ENCODE peak calls at places on chromosomes 12 and 14, in seven cellular contexts. One of them, this sample, is unnamed.

GRCh38 chr12:69057742-69058141 is 124.8 kb upstream of the CPM start:
- DNase-seq in Ammon's horn: no peak
- DNase-seq in AG09319: no peak
- DNase-seq in non-pigmented ciliary epithelial cell: no peak
- DNase-seq in NCI-H1105: no peak
- DNase-seq in activated effector memory CD4-positive, alpha-beta T cell treated with anti-CD3 and anti-CD28 coated beads, Interleukin-2, amount 50 U/mL, for 16 hours: no peak
- DNase-seq in bronchial epithelial cell: no peak
- DNase-seq in this sample: no peak

GRCh38 chr12:41184864-41185263 is 3.3 kb upstream of the PDZRN4 start:
- DNase-seq in Ammon's horn: no peak
- DNase-seq in AG09319: no peak
- DNase-seq in non-pigmented ciliary epithelial cell: no peak
- DNase-seq in NCI-H1105: no peak
- DNase-seq in activated effector memory CD4-positive, alpha-beta T cell treated with anti-CD3 and anti-CD28 coated beads, Interleukin-2, amount 50 U/mL, for 16 hours: no peak
- DNase-seq in bronchial epithelial cell: peak
- DNase-seq in this sample: no peak

GRCh38 chr12:54701940-54702592 is 53.9 kb upstream of the DCD start:
- DNase-seq in Ammon's horn: peak
- DNase-seq in AG09319: peak
- DNase-seq in non-pigmented ciliary epithelial cell: peak
- DNase-seq in NCI-H1105: no peak
- DNase-seq in activated effector memory CD4-positive, alpha-beta T cell treated with anti-CD3 and anti-CD28 coated beads, Interleukin-2, amount 50 U/mL, for 16 hours: no peak
- DNase-seq in bronchial epithelial cell: peak
- DNase-seq in this sample: peak

GRCh38 chr12:121579190-121579791 is 1.5 kb downstream of the KDM2B start:
- DNase-seq in Ammon's horn: peak
- DNase-seq in AG09319: no peak
- DNase-seq in non-pigmented ciliary epithelial cell: no peak
- DNase-seq in NCI-H1105: peak
- DNase-seq in activated effector memory CD4-positive, alpha-beta T cell treated with anti-CD3 and anti-CD28 coated beads, Interleukin-2, amount 50 U/mL, for 16 hours: peak
- DNase-seq in bronchial epithelial cell: no peak
- DNase-seq in this sample: no peak

GRCh38 chr12:83245156-83245555 is 558.5 kb downstream of the TMTC2 start:
- DNase-seq in Ammon's horn: no peak
- DNase-seq in AG09319: no peak
- DNase-seq in non-pigmented ciliary epithelial cell: no peak
- DNase-seq in NCI-H1105: no peak
- DNase-seq in activated effector memory CD4-positive, alpha-beta T cell treated with anti-CD3 and anti-CD28 coated beads, Interleukin-2, amount 50 U/mL, for 16 hours: no peak
- DNase-seq in bronchial epithelial cell: no peak
- DNase-seq in this sample: no peak

GRCh38 chr14:90061849-90062794 is at the start of gene KCNK13:
- DNase-seq in Ammon's horn: no peak
- DNase-seq in AG09319: no peak
- DNase-seq in non-pigmented ciliary epithelial cell: no peak
- DNase-seq in NCI-H1105: peak
- DNase-seq in activated effector memory CD4-positive, alpha-beta T cell treated with anti-CD3 and anti-CD28 coated beads, Interleukin-2, amount 50 U/mL, for 16 hours: no peak
- DNase-seq in bronchial epithelial cell: no peak
- DNase-seq in this sample: peak

GRCh38 chr12:8420506-8420905 is 35.3 kb upstream of the CLEC6A start:
- DNase-seq in Ammon's horn: no peak
- DNase-seq in AG09319: no peak
- DNase-seq in non-pigmented ciliary epithelial cell: no peak
- DNase-seq in NCI-H1105: no peak
- DNase-seq in activated effector memory CD4-positive, alpha-beta T cell treated with anti-CD3 and anti-CD28 coated beads, Interleukin-2, amount 50 U/mL, for 16 hours: no peak
- DNase-seq in bronchial epithelial cell: no peak
- DNase-seq in this sample: no peak

GRCh38 chr14:23186913-23187654 is 3.6 kb upstream of the SLC7A8 start:
- DNase-seq in Ammon's horn: peak
- DNase-seq in AG09319: peak
- DNase-seq in non-pigmented ciliary epithelial cell: no peak
- DNase-seq in NCI-H1105: peak
- DNase-seq in activated effector memory CD4-positive, alpha-beta T cell treated with anti-CD3 and anti-CD28 coated beads, Interleukin-2, amount 50 U/mL, for 16 hours: no peak
- DNase-seq in bronchial epithelial cell: peak
- DNase-seq in this sample: peak

GRCh38 chr12:122981036-122981471 is 573 bp downstream of the ARL6IP4 start:
- DNase-seq in Ammon's horn: no peak
- DNase-seq in AG09319: no peak
- DNase-seq in non-pigmented ciliary epithelial cell: no peak
- DNase-seq in NCI-H1105: no peak
- DNase-seq in activated effector memory CD4-positive, alpha-beta T cell treated with anti-CD3 and anti-CD28 coated beads, Interleukin-2, amount 50 U/mL, for 16 hours: no peak
- DNase-seq in bronchial epithelial cell: no peak
- DNase-seq in this sample: peak

GRCh38 chr14:100712490-100712889 is 14.2 kb upstream of the DLK1 start:
- DNase-seq in Ammon's horn: no peak
- DNase-seq in AG09319: no peak
- DNase-seq in non-pigmented ciliary epithelial cell: no peak
- DNase-seq in NCI-H1105: peak
- DNase-seq in activated effector memory CD4-positive, alpha-beta T cell treated with anti-CD3 and anti-CD28 coated beads, Interleukin-2, amount 50 U/mL, for 16 hours: no peak
- DNase-seq in bronchial epithelial cell: peak
- DNase-seq in this sample: no peak

GRCh38 chr14:89779707-89780106 is 174.8 kb downstream of the EFCAB11 start:
- DNase-seq in Ammon's horn: no peak
- DNase-seq in AG09319: no peak
- DNase-seq in non-pigmented ciliary epithelial cell: no peak
- DNase-seq in NCI-H1105: no peak
- DNase-seq in activated effector memory CD4-positive, alpha-beta T cell treated with anti-CD3 and anti-CD28 coated beads, Interleukin-2, amount 50 U/mL, for 16 hours: no peak
- DNase-seq in bronchial epithelial cell: no peak
- DNase-seq in this sample: no peak

GRCh38 chr12:59626382-59626781 is 30.6 kb downstream of the SLC16A7 start:
- DNase-seq in Ammon's horn: no peak
- DNase-seq in AG09319: no peak
- DNase-seq in non-pigmented ciliary epithelial cell: no peak
- DNase-seq in NCI-H1105: no peak
- DNase-seq in activated effector memory CD4-positive, alpha-beta T cell treated with anti-CD3 and anti-CD28 coated beads, Interleukin-2, amount 50 U/mL, for 16 hours: no peak
- DNase-seq in bronchial epithelial cell: peak
- DNase-seq in this sample: peak

GRCh38 chr12:68102731-68103130 is 56.8 kb downstream of the IFNG start:
- DNase-seq in Ammon's horn: no peak
- DNase-seq in AG09319: no peak
- DNase-seq in non-pigmented ciliary epithelial cell: no peak
- DNase-seq in NCI-H1105: no peak
- DNase-seq in activated effector memory CD4-positive, alpha-beta T cell treated with anti-CD3 and anti-CD28 coated beads, Interleukin-2, amount 50 U/mL, for 16 hours: no peak
- DNase-seq in bronchial epithelial cell: no peak
- DNase-seq in this sample: no peak

GRCh38 chr12:11941601-11942360 is 129.0 kb upstream of the BCL2L14 start:
- DNase-seq in Ammon's horn: peak
- DNase-seq in AG09319: no peak
- DNase-seq in non-pigmented ciliary epithelial cell: peak
- DNase-seq in NCI-H1105: no peak
- DNase-seq in activated effector memory CD4-positive, alpha-beta T cell treated with anti-CD3 and anti-CD28 coated beads, Interleukin-2, amount 50 U/mL, for 16 hours: no peak
- DNase-seq in bronchial epithelial cell: peak
- DNase-seq in this sample: peak

GRCh38 chr12:75539889-75540288 is 28.5 kb upstream of the KRR1 start:
- DNase-seq in Ammon's horn: no peak
- DNase-seq in AG09319: no peak
- DNase-seq in non-pigmented ciliary epithelial cell: no peak
- DNase-seq in NCI-H1105: no peak
- DNase-seq in activated effector memory CD4-positive, alpha-beta T cell treated with anti-CD3 and anti-CD28 coated beads, Interleukin-2, amount 50 U/mL, for 16 hours: no peak
- DNase-seq in bronchial epithelial cell: no peak
- DNase-seq in this sample: no peak

GRCh38 chr12:94641283-94641682 is 9.1 kb downstream of the TMCC3 start:
- DNase-seq in Ammon's horn: no peak
- DNase-seq in AG09319: no peak
- DNase-seq in non-pigmented ciliary epithelial cell: no peak
- DNase-seq in NCI-H1105: no peak
- DNase-seq in activated effector memory CD4-positive, alpha-beta T cell treated with anti-CD3 and anti-CD28 coated beads, Interleukin-2, amount 50 U/mL, for 16 hours: no peak
- DNase-seq in bronchial epithelial cell: no peak
- DNase-seq in this sample: peak